ENCODE peak calls at places on chromosomes 12 and 14, in seven cellular contexts. Y is right atrium auricular region; Z is ascending aorta; H is psoas muscle; J is MM.1S; N is fibroblast of lung; I is effector memory CD4-positive, alpha-beta T cell. C is an unnamed sample.

GRCh38 chr14:100117026-100117425 is 42.4 kb downstream of the DEGS2 start:
- DNase-seq in Y (no peak), Z (no peak), H (no peak), J (no peak), N (no peak), I (no peak), C (no peak)

GRCh38 chr14:87967496-87967895 is 25.5 kb downstream of the GALC start:
- DNase-seq in Y (no peak), Z (no peak), H (no peak), J (no peak), N (peak; percentile 10), I (no peak), C (no peak)

GRCh38 chr14:69665596-69665995 is 54.2 kb downstream of the SUSD6 start:
- DNase-seq in Y (no peak), Z (no peak), H (no peak), J (no peak), N (no peak), I (no peak), C (no peak)

GRCh38 chr12:52581481-52581880 is 7.8 kb upstream of the KRT74 start:
- DNase-seq in Y (no peak), Z (no peak), H (no peak), J (no peak), N (no peak), I (no peak), C (no peak)

GRCh38 chr14:102944448-102945330 is 22.2 kb downstream of the AMN start:
- DNase-seq in Y (no peak), Z (no peak), H (no peak), J (no peak), N (no peak), I (no peak), C (no peak)

GRCh38 chr14:102544745-102545460 is 35.3 kb upstream of the ANKRD9 start:
- DNase-seq in Y (no peak), Z (no peak), H (no peak), J (no peak), N (no peak), I (no peak), C (no peak)

GRCh38 chr14:57182760-57183503 is 85.8 kb downstream of the EXOC5 start:
- DNase-seq in Y (no peak), Z (no peak), H (no peak), J (no peak), N (peak; percentile 10), I (no peak), C (no peak)

GRCh38 chr14:101880016-101880297 is 84.4 kb upstream of the DYNC1H1 start:
- DNase-seq in Y (no peak), Z (no peak), H (no peak), J (no peak), N (no peak), I (no peak), C (no peak)

GRCh38 chr14:28757790-28758189 is 8.8 kb upstream of the FOXG1 start:
- DNase-seq in Y (no peak), Z (no peak), H (no peak), J (no peak), N (no peak), I (no peak), C (no peak)
- H3K27me3 ChIP-seq in Y (peaks cover 45% of the 10 kb centered on the region), Z (peaks cover 16% of the 10 kb centered on the region), H (peaks cover 89% of the 10 kb centered on the region), J (no peaks in the 10 kb centered on the region), N (peaks cover 71% of the 10 kb centered on the region), I (peaks cover 2% of the 10 kb centered on the region), C (peaks cover 100% of the 10 kb centered on the region)

DNA sequence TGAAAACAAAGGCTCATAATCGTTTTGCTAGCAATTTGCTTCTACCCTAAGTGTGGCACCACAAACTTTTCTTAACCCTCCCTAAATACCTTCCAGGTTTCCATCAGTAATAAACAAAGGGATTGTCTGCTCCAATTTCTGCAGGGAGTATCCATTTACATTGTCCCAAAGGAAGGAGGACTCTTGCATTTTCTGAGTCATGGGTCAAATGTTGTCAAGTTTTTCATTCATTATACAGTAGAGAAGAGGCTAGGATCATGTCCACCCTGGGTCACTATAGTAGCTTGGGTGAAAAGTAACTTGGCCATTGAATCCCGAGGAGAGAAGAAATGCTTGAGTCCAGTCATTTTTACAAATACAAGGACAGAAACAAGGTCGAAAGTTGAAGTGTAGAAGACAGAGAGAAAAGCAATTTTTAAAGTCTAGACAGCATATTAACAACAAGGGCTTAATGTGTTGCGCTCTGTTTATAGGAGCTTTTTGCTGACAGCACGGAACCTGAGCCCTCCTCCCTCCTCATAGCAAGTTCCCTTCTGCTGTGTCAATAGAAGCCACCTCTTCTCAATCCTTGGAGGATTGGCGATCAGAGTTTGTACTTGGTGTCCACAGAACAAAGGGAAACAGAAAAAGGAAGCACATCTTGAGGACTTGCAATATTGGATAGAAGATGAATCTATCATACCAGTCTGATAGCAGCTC is 53.1 kb downstream of the TMEM30B start:
- DNase-seq in Y (no peak), Z (no peak), H (no peak), J (no peak), N (no peak), I (no peak), C (no peak)
- H3K27ac ChIP-seq in Y (no peak overlapping the region), Z (no peak overlapping the region), H (peak overlapping the region; percentile 63), J (no peak overlapping the region), N (no peak overlapping the region), I (no peak overlapping the region), C (no peak overlapping the region)

DNA sequence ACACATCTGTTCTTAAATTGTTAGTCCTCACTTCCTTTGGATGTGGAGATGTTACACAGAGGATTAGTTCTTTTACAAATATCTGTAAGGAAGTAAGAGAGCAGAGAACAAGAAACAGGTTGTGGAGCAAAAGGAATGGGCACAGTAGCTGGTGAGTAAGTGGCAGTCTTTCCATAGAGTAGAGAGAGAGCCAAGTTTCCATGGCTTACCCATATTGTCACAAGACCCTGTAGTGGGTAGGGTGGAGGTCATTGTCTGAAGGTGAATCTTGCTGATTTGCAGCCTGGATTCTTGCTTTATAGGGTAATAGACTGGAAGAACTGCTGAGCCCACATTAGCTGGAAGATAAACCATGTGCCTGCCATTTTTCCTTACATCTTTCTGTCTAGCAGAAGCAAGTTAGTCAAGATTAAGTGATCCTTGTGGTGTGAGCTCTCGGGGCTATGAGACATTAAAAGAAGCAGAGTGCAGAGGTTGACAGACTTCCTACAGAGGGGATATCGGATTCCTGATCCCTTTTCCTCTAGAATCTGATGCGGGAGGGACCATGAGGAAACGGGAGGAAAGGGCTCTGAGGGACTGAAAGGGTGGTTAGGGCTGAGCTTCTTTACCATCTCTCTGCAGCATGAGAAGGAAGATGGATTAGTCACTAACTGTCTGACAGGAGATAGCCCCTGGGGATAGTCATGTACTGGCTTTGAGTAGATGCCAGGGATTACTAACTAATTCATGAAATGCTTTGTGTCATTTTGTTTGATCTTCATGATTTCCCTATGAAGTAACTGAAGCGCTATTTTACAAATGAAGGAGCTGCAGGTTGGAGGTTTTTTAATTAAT is 44.0 kb upstream of the LRTM2 start:
- DNase-seq in Y (no peak), Z (no peak), H (no peak), J (no peak), N (no peak), I (no peak), C (no peak)
- H3K4me3 ChIP-seq in Y (no peak overlapping the region), Z (no peak overlapping the region), H (no peak overlapping the region), J (no peak overlapping the region), N (no peak overlapping the region), I (no peak overlapping the region), C (no peak overlapping the region)

DNA sequence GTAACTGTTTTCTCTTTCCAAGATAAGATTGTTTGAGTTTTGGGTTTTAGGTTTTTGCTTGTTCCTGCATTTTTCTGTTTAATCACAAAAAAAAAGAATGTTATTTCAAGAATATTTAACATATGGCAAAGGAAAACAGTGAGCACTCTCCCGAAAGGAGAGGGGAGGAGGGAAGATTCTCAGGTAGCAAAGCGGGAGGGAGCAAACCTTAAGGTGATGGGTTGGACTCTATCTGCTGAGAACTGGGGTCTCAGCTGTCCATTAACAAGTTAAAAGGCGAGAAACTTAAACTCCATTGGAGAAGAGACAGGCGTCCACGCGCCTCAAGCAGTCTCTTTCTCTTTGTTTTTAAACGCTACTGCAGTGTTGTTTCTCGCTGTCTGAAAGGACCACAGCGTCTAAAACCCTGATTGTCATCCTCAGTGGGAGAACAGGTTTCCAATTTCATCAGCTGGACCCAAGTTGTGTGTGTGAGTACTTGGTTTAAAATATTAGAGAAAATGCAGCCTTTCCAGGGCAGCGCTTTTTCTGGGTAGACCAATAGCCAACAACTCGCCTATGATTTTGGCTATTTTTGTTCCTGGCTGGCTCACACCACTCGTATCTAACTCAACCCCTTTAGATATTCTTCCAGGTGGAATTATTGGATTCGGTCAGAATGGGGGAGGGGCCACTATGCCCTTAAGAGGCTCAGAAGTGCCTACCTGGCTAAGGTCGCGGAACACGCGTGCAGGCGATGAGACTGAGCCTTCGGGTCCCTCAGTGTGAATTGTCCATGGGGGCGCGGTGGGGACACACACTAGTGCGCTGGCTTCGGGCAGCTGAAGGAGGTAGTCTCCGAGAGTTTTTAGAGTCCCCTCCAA is 8.2 kb downstream of the SIX1 start:
- DNase-seq in Y (no peak), Z (no peak), H (no peak), J (no peak), N (no peak), I (no peak), C (no peak)
- H3K27me3 ChIP-seq in Y (peaks cover 92% of the 10 kb centered on the region), Z (peaks cover 23% of the 10 kb centered on the region), H (no peaks in the 10 kb centered on the region), J (no peaks in the 10 kb centered on the region), N (peaks cover 41% of the 10 kb centered on the region), I (peaks cover 55% of the 10 kb centered on the region), C (peaks cover 100% of the 10 kb centered on the region)

DNA sequence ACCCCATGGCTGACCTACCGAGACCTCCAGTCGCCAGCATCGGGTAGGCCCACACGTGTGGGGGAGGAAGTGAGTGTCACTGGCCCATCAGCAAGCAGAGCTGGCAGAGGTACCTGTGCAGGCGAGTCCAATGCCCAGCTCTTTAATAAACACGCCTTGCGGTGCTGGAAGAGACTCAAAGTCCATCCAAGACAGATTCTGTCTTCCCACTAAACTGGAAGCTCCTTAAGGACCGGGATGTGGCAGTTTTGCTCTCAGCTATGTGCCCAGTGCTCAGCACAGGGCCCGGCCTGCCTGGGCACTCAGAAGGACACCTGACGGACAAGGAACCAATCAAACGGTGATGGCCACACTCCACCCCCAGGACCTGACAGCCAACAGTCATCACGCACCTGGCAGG is 65.0 kb downstream of the ITPK1 start:
- DNase-seq in Y (no peak), Z (no peak), H (no peak), J (no peak), N (no peak), I (no peak), C (peak; percentile 14)
- H3K27ac ChIP-seq in Y (peak overlapping the region; percentile 55), Z (peak overlapping the region; percentile 57), H (no peak overlapping the region), J (no peak overlapping the region), N (no peak overlapping the region), I (no peak overlapping the region), C (peak overlapping the region; percentile 63)

GRCh38 chr12:3872800-3873636 is at the start of gene PARP11:
- DNase-seq in Y (peak; percentile 98), Z (peak; percentile 99), H (peak; percentile 98), J (peak; percentile 98), N (peak; percentile 96), I (peak; percentile 95), C (peak; percentile 99)

GRCh38 chr12:3869448-3869847 is 3.8 kb downstream of the PARP11 start:
- DNase-seq in Y (no peak), Z (no peak), H (no peak), J (no peak), N (no peak), I (no peak), C (no peak)

GRCh38 chr12:3869860-3870259 is 3.3 kb downstream of the PARP11 start:
- DNase-seq in Y (no peak), Z (no peak), H (no peak), J (peak; percentile 60), N (no peak), I (no peak), C (no peak)
- H3K4me3 ChIP-seq in Y (no peak overlapping the region), Z (peak overlapping the region; percentile 23), H (no peak overlapping the region), J (no peak overlapping the region), N (peak overlapping the region; percentile 15), I (peak overlapping the region; percentile 59), C (no peak overlapping the region)